ENCODE peak calls at places on chromosomes 7 and 10, in four cellular contexts. C is AG10803, H is AG08395, A is H9. K is an unnamed sample.

GRCh38 chr10:26438534-26439269 is 561 bp downstream of the APBB1IP start:
- DNase-seq in H (no peak), C (peak), A (peak), K (peak)

GRCh38 chr7:55438085-55438764 is 73.1 kb downstream of the LANCL2 start:
- DNase-seq in A (no peak), H (no peak), C (no peak), K (peak)

GRCh38 chr10:86663046-86663345 is 5.3 kb upstream of the LDB3 start:
- DNase-seq in C (no peak), A (peak), H (no peak), K (peak)

GRCh38 chr10:86419101-86419500 is 52.5 kb upstream of the GRID1 start:
- DNase-seq in H (no peak), C (no peak), A (no peak), K (no peak)

GRCh38 chr10:6473430-6473829 is 106.6 kb downstream of the PRKCQ start:
- DNase-seq in A (no peak), C (no peak), H (no peak), K (no peak)

GRCh38 chr7:17236603-17237002 is 61.8 kb upstream of the AHR start:
- DNase-seq in H (no peak), A (no peak), C (no peak), K (no peak)

GRCh38 chr7:148463210-148463609 is 127.4 kb upstream of the C7orf33 start:
- DNase-seq in C (no peak), H (no peak), A (no peak), K (no peak)

GRCh38 chr10:92839191-92840085 is 8.9 kb upstream of the EXOC6 start:
- DNase-seq in H (peak), A (peak), C (peak), K (peak)

GRCh38 chr10:48199580-48200377 is 74.7 kb downstream of the FRMPD2 start:
- DNase-seq in H (peak), A (no peak), C (peak), K (no peak)

GRCh38 chr7:143015926-143016490 is 10.9 kb downstream of the OR9A2 start:
- DNase-seq in A (no peak), C (peak), H (peak), K (no peak)

GRCh38 chr7:90758933-90759562 is 162.9 kb downstream of the CDK14 start:
- DNase-seq in A (no peak), C (no peak), H (no peak), K (no peak)